ENCODE peak calls at places on chromosomes 5 and 9, in seven cellular contexts. One of them, this sample, is unnamed.

GRCh38 chr5:67156976-67157583 is 39.5 kb downstream of the CD180 start:
- DNase-seq in endothelial cell: peak
- DNase-seq in cardiac septum: no peak
- DNase-seq in PC-3: peak
- DNase-seq in effector CD4-positive, alpha-beta T cell: peak
- DNase-seq in Caki2: peak
- DNase-seq in activated effector memory CD4-positive, alpha-beta T cell treated with Interleukin-2 at 50 U/mL for 16 hours: peak
- DNase-seq in this sample: no peak

GRCh38 chr9:18359335-18359734 is 114.6 kb upstream of the ADAMTSL1 start:
- DNase-seq in endothelial cell: no peak
- DNase-seq in cardiac septum: no peak
- DNase-seq in PC-3: peak
- DNase-seq in effector CD4-positive, alpha-beta T cell: no peak
- DNase-seq in Caki2: no peak
- DNase-seq in activated effector memory CD4-positive, alpha-beta T cell treated with Interleukin-2 at 50 U/mL for 16 hours: no peak
- DNase-seq in this sample: no peak

GRCh38 chr5:137833463-137833862 is 34.2 kb upstream of the MYOT start:
- DNase-seq in endothelial cell: no peak
- DNase-seq in cardiac septum: no peak
- DNase-seq in PC-3: peak
- DNase-seq in effector CD4-positive, alpha-beta T cell: no peak
- DNase-seq in Caki2: peak
- DNase-seq in activated effector memory CD4-positive, alpha-beta T cell treated with Interleukin-2 at 50 U/mL for 16 hours: no peak
- DNase-seq in this sample: no peak

GRCh38 chr5:82641362-82641988 is 363.3 kb upstream of the RPS23 start:
- DNase-seq in endothelial cell: peak
- DNase-seq in cardiac septum: no peak
- DNase-seq in PC-3: peak
- DNase-seq in effector CD4-positive, alpha-beta T cell: no peak
- DNase-seq in Caki2: peak
- DNase-seq in activated effector memory CD4-positive, alpha-beta T cell treated with Interleukin-2 at 50 U/mL for 16 hours: no peak
- DNase-seq in this sample: no peak

GRCh38 chr5:142683116-142683515 is 2.8 kb downstream of the FGF1 start:
- DNase-seq in endothelial cell: no peak
- DNase-seq in cardiac septum: no peak
- DNase-seq in PC-3: no peak
- DNase-seq in effector CD4-positive, alpha-beta T cell: no peak
- DNase-seq in Caki2: no peak
- DNase-seq in activated effector memory CD4-positive, alpha-beta T cell treated with Interleukin-2 at 50 U/mL for 16 hours: no peak
- DNase-seq in this sample: no peak

GRCh38 chr5:141001854-141002666 is 35.8 kb downstream of the PCDHAC2 start:
- DNase-seq in endothelial cell: peak
- DNase-seq in cardiac septum: no peak
- DNase-seq in PC-3: peak
- DNase-seq in effector CD4-positive, alpha-beta T cell: no peak
- DNase-seq in Caki2: peak
- DNase-seq in activated effector memory CD4-positive, alpha-beta T cell treated with Interleukin-2 at 50 U/mL for 16 hours: no peak
- DNase-seq in this sample: peak

GRCh38 chr5:7015586-7016256 is 302.5 kb downstream of the TENT4A start:
- DNase-seq in endothelial cell: peak
- DNase-seq in cardiac septum: no peak
- DNase-seq in PC-3: peak
- DNase-seq in effector CD4-positive, alpha-beta T cell: no peak
- DNase-seq in Caki2: no peak
- DNase-seq in activated effector memory CD4-positive, alpha-beta T cell treated with Interleukin-2 at 50 U/mL for 16 hours: no peak
- DNase-seq in this sample: no peak

GRCh38 chr5:83026507-83026906 is 50.7 kb downstream of the TMEM167A start:
- DNase-seq in endothelial cell: no peak
- DNase-seq in cardiac septum: no peak
- DNase-seq in PC-3: no peak
- DNase-seq in effector CD4-positive, alpha-beta T cell: no peak
- DNase-seq in Caki2: no peak
- DNase-seq in activated effector memory CD4-positive, alpha-beta T cell treated with Interleukin-2 at 50 U/mL for 16 hours: no peak
- DNase-seq in this sample: no peak

GRCh38 chr5:111820072-111820471 is 63.1 kb upstream of the NREP start:
- DNase-seq in endothelial cell: no peak
- DNase-seq in cardiac septum: no peak
- DNase-seq in PC-3: peak
- DNase-seq in effector CD4-positive, alpha-beta T cell: no peak
- DNase-seq in Caki2: no peak
- DNase-seq in activated effector memory CD4-positive, alpha-beta T cell treated with Interleukin-2 at 50 U/mL for 16 hours: no peak
- DNase-seq in this sample: no peak

GRCh38 chr5:42811591-42812392 is at the start of gene SELENOP:
- DNase-seq in endothelial cell: peak
- DNase-seq in cardiac septum: no peak
- DNase-seq in PC-3: peak
- DNase-seq in effector CD4-positive, alpha-beta T cell: no peak
- DNase-seq in Caki2: no peak
- DNase-seq in activated effector memory CD4-positive, alpha-beta T cell treated with Interleukin-2 at 50 U/mL for 16 hours: no peak
- DNase-seq in this sample: peak

GRCh38 chr5:59540366-59540765 is 353.2 kb downstream of the PDE4D start:
- DNase-seq in endothelial cell: no peak
- DNase-seq in cardiac septum: no peak
- DNase-seq in PC-3: no peak
- DNase-seq in effector CD4-positive, alpha-beta T cell: no peak
- DNase-seq in Caki2: no peak
- DNase-seq in activated effector memory CD4-positive, alpha-beta T cell treated with Interleukin-2 at 50 U/mL for 16 hours: no peak
- DNase-seq in this sample: no peak

GRCh38 chr5:144142030-144142825 is 28.2 kb downstream of the YIPF5 start:
- DNase-seq in endothelial cell: no peak
- DNase-seq in cardiac septum: no peak
- DNase-seq in PC-3: peak
- DNase-seq in effector CD4-positive, alpha-beta T cell: no peak
- DNase-seq in Caki2: peak
- DNase-seq in activated effector memory CD4-positive, alpha-beta T cell treated with Interleukin-2 at 50 U/mL for 16 hours: no peak
- DNase-seq in this sample: no peak

GRCh38 chr5:142006363-142007236 is 6.2 kb downstream of the GNPDA1 start:
- DNase-seq in endothelial cell: no peak
- DNase-seq in cardiac septum: no peak
- DNase-seq in PC-3: no peak
- DNase-seq in effector CD4-positive, alpha-beta T cell: no peak
- DNase-seq in Caki2: no peak
- DNase-seq in activated effector memory CD4-positive, alpha-beta T cell treated with Interleukin-2 at 50 U/mL for 16 hours: no peak
- DNase-seq in this sample: no peak

GRCh38 chr9:91541744-91542143 is 118.1 kb upstream of the NFIL3 start:
- DNase-seq in endothelial cell: no peak
- DNase-seq in cardiac septum: no peak
- DNase-seq in PC-3: no peak
- DNase-seq in effector CD4-positive, alpha-beta T cell: no peak
- DNase-seq in Caki2: no peak
- DNase-seq in activated effector memory CD4-positive, alpha-beta T cell treated with Interleukin-2 at 50 U/mL for 16 hours: no peak
- DNase-seq in this sample: no peak

GRCh38 chr5:73442960-73443627 is 5.5 kb downstream of the FOXD1 start:
- DNase-seq in endothelial cell: no peak
- DNase-seq in cardiac septum: no peak
- DNase-seq in PC-3: no peak
- DNase-seq in effector CD4-positive, alpha-beta T cell: no peak
- DNase-seq in Caki2: no peak
- DNase-seq in activated effector memory CD4-positive, alpha-beta T cell treated with Interleukin-2 at 50 U/mL for 16 hours: no peak
- DNase-seq in this sample: no peak

GRCh38 chr9:136014928-136015633 is 53.9 kb upstream of the UBAC1 start:
- DNase-seq in endothelial cell: no peak
- DNase-seq in cardiac septum: peak
- DNase-seq in PC-3: no peak
- DNase-seq in effector CD4-positive, alpha-beta T cell: no peak
- DNase-seq in Caki2: no peak
- DNase-seq in activated effector memory CD4-positive, alpha-beta T cell treated with Interleukin-2 at 50 U/mL for 16 hours: no peak
- DNase-seq in this sample: no peak

GRCh38 chr9:137680445-137681358 is 61.9 kb downstream of the EHMT1 start:
- DNase-seq in endothelial cell: no peak
- DNase-seq in cardiac septum: no peak
- DNase-seq in PC-3: no peak
- DNase-seq in effector CD4-positive, alpha-beta T cell: no peak
- DNase-seq in Caki2: no peak
- DNase-seq in activated effector memory CD4-positive, alpha-beta T cell treated with Interleukin-2 at 50 U/mL for 16 hours: no peak
- DNase-seq in this sample: no peak

GRCh38 chr5:32511778-32512374 is 67.3 kb upstream of the ZFR start:
- DNase-seq in endothelial cell: no peak
- DNase-seq in cardiac septum: no peak
- DNase-seq in PC-3: no peak
- DNase-seq in effector CD4-positive, alpha-beta T cell: no peak
- DNase-seq in Caki2: no peak
- DNase-seq in activated effector memory CD4-positive, alpha-beta T cell treated with Interleukin-2 at 50 U/mL for 16 hours: no peak
- DNase-seq in this sample: no peak

GRCh38 chr5:83069406-83069805 is 7.8 kb downstream of the TMEM167A start:
- DNase-seq in endothelial cell: no peak
- DNase-seq in cardiac septum: no peak
- DNase-seq in PC-3: no peak
- DNase-seq in effector CD4-positive, alpha-beta T cell: no peak
- DNase-seq in Caki2: no peak
- DNase-seq in activated effector memory CD4-positive, alpha-beta T cell treated with Interleukin-2 at 50 U/mL for 16 hours: no peak
- DNase-seq in this sample: no peak

GRCh38 chr5:150530423-150530822 is 22.5 kb downstream of the NDST1 start:
- DNase-seq in endothelial cell: no peak
- DNase-seq in cardiac septum: no peak
- DNase-seq in PC-3: no peak
- DNase-seq in effector CD4-positive, alpha-beta T cell: no peak
- DNase-seq in Caki2: no peak
- DNase-seq in activated effector memory CD4-positive, alpha-beta T cell treated with Interleukin-2 at 50 U/mL for 16 hours: no peak
- DNase-seq in this sample: no peak

GRCh38 chr9:7216004-7216821 is 458.4 kb downstream of the KDM4C start:
- DNase-seq in endothelial cell: no peak
- DNase-seq in cardiac septum: no peak
- DNase-seq in PC-3: peak
- DNase-seq in effector CD4-positive, alpha-beta T cell: no peak
- DNase-seq in Caki2: peak
- DNase-seq in activated effector memory CD4-positive, alpha-beta T cell treated with Interleukin-2 at 50 U/mL for 16 hours: no peak
- DNase-seq in this sample: no peak

GRCh38 chr5:31750215-31750614 is 111.3 kb downstream of the PDZD2 start:
- DNase-seq in endothelial cell: no peak
- DNase-seq in cardiac septum: no peak
- DNase-seq in PC-3: no peak
- DNase-seq in effector CD4-positive, alpha-beta T cell: no peak
- DNase-seq in Caki2: no peak
- DNase-seq in activated effector memory CD4-positive, alpha-beta T cell treated with Interleukin-2 at 50 U/mL for 16 hours: no peak
- DNase-seq in this sample: no peak

GRCh38 chr9:125161284-125161918 is 18.1 kb upstream of the SCAI start:
- DNase-seq in endothelial cell: no peak
- DNase-seq in cardiac septum: no peak
- DNase-seq in PC-3: no peak
- DNase-seq in effector CD4-positive, alpha-beta T cell: no peak
- DNase-seq in Caki2: no peak
- DNase-seq in activated effector memory CD4-positive, alpha-beta T cell treated with Interleukin-2 at 50 U/mL for 16 hours: no peak
- DNase-seq in this sample: no peak

GRCh38 chr5:123428521-123429220 is 5.5 kb upstream of the CEP120 start:
- DNase-seq in endothelial cell: no peak
- DNase-seq in cardiac septum: no peak
- DNase-seq in PC-3: no peak
- DNase-seq in effector CD4-positive, alpha-beta T cell: no peak
- DNase-seq in Caki2: no peak
- DNase-seq in activated effector memory CD4-positive, alpha-beta T cell treated with Interleukin-2 at 50 U/mL for 16 hours: no peak
- DNase-seq in this sample: no peak

GRCh38 chr9:136171801-136172411 is 33.0 kb downstream of the LHX3 start:
- DNase-seq in endothelial cell: no peak
- DNase-seq in cardiac septum: no peak
- DNase-seq in PC-3: peak
- DNase-seq in effector CD4-positive, alpha-beta T cell: no peak
- DNase-seq in Caki2: no peak
- DNase-seq in activated effector memory CD4-positive, alpha-beta T cell treated with Interleukin-2 at 50 U/mL for 16 hours: no peak
- DNase-seq in this sample: no peak

GRCh38 chr5:602466-603035 is 9.6 kb upstream of the CEP72 start:
- DNase-seq in endothelial cell: no peak
- DNase-seq in cardiac septum: peak
- DNase-seq in PC-3: no peak
- DNase-seq in effector CD4-positive, alpha-beta T cell: no peak
- DNase-seq in Caki2: no peak
- DNase-seq in activated effector memory CD4-positive, alpha-beta T cell treated with Interleukin-2 at 50 U/mL for 16 hours: no peak
- DNase-seq in this sample: no peak

GRCh38 chr5:107376546-107377276 is 294.0 kb downstream of the EFNA5 start:
- DNase-seq in endothelial cell: no peak
- DNase-seq in cardiac septum: no peak
- DNase-seq in PC-3: no peak
- DNase-seq in effector CD4-positive, alpha-beta T cell: no peak
- DNase-seq in Caki2: peak
- DNase-seq in activated effector memory CD4-positive, alpha-beta T cell treated with Interleukin-2 at 50 U/mL for 16 hours: no peak
- DNase-seq in this sample: no peak

GRCh38 chr9:130963916-130964315 is 24.9 kb upstream of the FIBCD1 start:
- DNase-seq in endothelial cell: no peak
- DNase-seq in cardiac septum: no peak
- DNase-seq in PC-3: no peak
- DNase-seq in effector CD4-positive, alpha-beta T cell: no peak
- DNase-seq in Caki2: no peak
- DNase-seq in activated effector memory CD4-positive, alpha-beta T cell treated with Interleukin-2 at 50 U/mL for 16 hours: no peak
- DNase-seq in this sample: no peak

GRCh38 chr5:176425791-176426190 is 9.5 kb upstream of the CLTB start:
- DNase-seq in endothelial cell: no peak
- DNase-seq in cardiac septum: no peak
- DNase-seq in PC-3: no peak
- DNase-seq in effector CD4-positive, alpha-beta T cell: no peak
- DNase-seq in Caki2: no peak
- DNase-seq in activated effector memory CD4-positive, alpha-beta T cell treated with Interleukin-2 at 50 U/mL for 16 hours: no peak
- DNase-seq in this sample: no peak

GRCh38 chr5:34519489-34520220 is 136.5 kb upstream of the RAI14 start:
- DNase-seq in endothelial cell: no peak
- DNase-seq in cardiac septum: no peak
- DNase-seq in PC-3: peak
- DNase-seq in effector CD4-positive, alpha-beta T cell: no peak
- DNase-seq in Caki2: no peak
- DNase-seq in activated effector memory CD4-positive, alpha-beta T cell treated with Interleukin-2 at 50 U/mL for 16 hours: no peak
- DNase-seq in this sample: no peak

GRCh38 chr9:94937214-94937903 is 210.9 kb downstream of the AOPEP start:
- DNase-seq in endothelial cell: no peak
- DNase-seq in cardiac septum: no peak
- DNase-seq in PC-3: peak
- DNase-seq in effector CD4-positive, alpha-beta T cell: no peak
- DNase-seq in Caki2: peak
- DNase-seq in activated effector memory CD4-positive, alpha-beta T cell treated with Interleukin-2 at 50 U/mL for 16 hours: no peak
- DNase-seq in this sample: no peak

GRCh38 chr5:152072076-152072475 is 147.4 kb upstream of the GLRA1 start:
- DNase-seq in endothelial cell: no peak
- DNase-seq in cardiac septum: no peak
- DNase-seq in PC-3: peak
- DNase-seq in effector CD4-positive, alpha-beta T cell: no peak
- DNase-seq in Caki2: no peak
- DNase-seq in activated effector memory CD4-positive, alpha-beta T cell treated with Interleukin-2 at 50 U/mL for 16 hours: no peak
- DNase-seq in this sample: no peak

This sample was measured in progenitor cell of endocrine pancreas.